ENCODE peak calls at places on chromosomes 4 and X, in four cellular contexts. C, Z, D and W are unnamed samples.

GRCh38 chr4:189124149-189124758 is 816.4 kb upstream of the FRG1 start:
- DNase-seq in C (peak; percentile 65), Z (no peak), D (peak; percentile 40), W (no peak)

GRCh38 chrX:39152106-39152649 is 350.9 kb downstream of the MID1IP1 start:
- DNase-seq in Z (no peak), D (peak; percentile 66), C (peak; percentile 62), W (peak; percentile 16)

GRCh38 chrX:49206543-49206942 is 6.5 kb upstream of the SYP start:
- DNase-seq in C (no peak), D (no peak), Z (no peak), W (no peak)

GRCh38 chr4:10587697-10588096 is 96.9 kb downstream of the CLNK start:
- DNase-seq in C (no peak), Z (no peak), D (no peak), W (no peak)

GRCh38 chr4:152734699-152735050 is 44.9 kb downstream of the TIGD4 start:
- DNase-seq in D (no peak), C (no peak), Z (no peak), W (no peak)

GRCh38 chr4:25628441-25628840 is 27.2 kb upstream of the SLC34A2 start:
- DNase-seq in D (no peak), Z (no peak), C (no peak), W (no peak)

GRCh38 chrX:106170318-106170717 is 2.2 kb downstream of the PWWP3B start:
- DNase-seq in C (peak; percentile 11), Z (no peak), D (no peak), W (no peak)

GRCh38 chr4:1417522-1418390 is 11.5 kb upstream of the NKX1-1 start:
- DNase-seq in C (no peak), D (no peak), Z (no peak), W (peak; percentile 4)

GRCh38 chr4:110487873-110488272 is 11.9 kb downstream of the ENPEP start:
- DNase-seq in Z (no peak), D (no peak), C (peak; percentile 64), W (no peak)

GRCh38 chr4:15729910-15730533 is 27.2 kb downstream of the BST1 start:
- DNase-seq in C (peak; percentile 77), D (no peak), Z (no peak), W (no peak)

GRCh38 chr4:7340553-7341433 is 93.9 kb downstream of the PSAPL1 start:
- DNase-seq in D (no peak), Z (no peak), C (no peak), W (no peak)

GRCh38 chr4:161949941-161950725 is 213.7 kb downstream of the FSTL5 start:
- DNase-seq in D (no peak), C (peak; percentile 22), Z (no peak), W (no peak)

GRCh38 chr4:24645765-24646550 is 61.6 kb upstream of the DHX15 start:
- DNase-seq in C (no peak), Z (no peak), D (no peak), W (no peak)

GRCh38 chr4:150173420-150173819 is 95.2 kb downstream of the DCLK2 start:
- DNase-seq in D (no peak), Z (no peak), C (no peak), W (no peak)

GRCh38 chr4:8181844-8182243 is 17.2 kb upstream of the SH3TC1 start:
- DNase-seq in C (no peak), Z (no peak), D (no peak), W (no peak)

GRCh38 chrX:129653181-129653984 is 1.4 kb downstream of the APLN start:
- DNase-seq in Z (no peak), C (no peak), D (no peak), W (no peak)

GRCh38 chrX:134895785-134896184 is 95.0 kb upstream of the SMIM10 start:
- DNase-seq in D (no peak), C (no peak), Z (no peak), W (no peak)
- TF ChIP-seq CTCF in D (no peak), C (no peak), Z (no peak), W (no peak)

GRCh38 chrX:11678174-11678573 is 12.5 kb upstream of the ARHGAP6 start:
- DNase-seq in D (no peak), Z (no peak), C (peak; percentile 13), W (no peak)
- TF ChIP-seq CTCF in D (peak; percentile 55), Z (no peak), C (peak; percentile 27), W (no peak)

GRCh38 chrX:2928583-2929434 is at the start of gene ARSD:
- DNase-seq in C (peak; percentile 88), D (peak; percentile 88), Z (peak; percentile 95), W (peak; percentile 90)
- TF ChIP-seq CTCF in C (no peak), D (no peak), Z (no peak), W (no peak)

GRCh38 chr4:143082698-143083097 is 102.0 kb upstream of the USP38 start:
- DNase-seq in C (no peak), Z (no peak), D (no peak), W (no peak)
- TF ChIP-seq CTCF in C (no peak), Z (no peak), D (no peak), W (no peak)

GRCh38 chr4:87117051-87117729 is 103.2 kb downstream of the KLHL8 start:
- DNase-seq in Z (no peak), D (no peak), C (peak; percentile 43), W (no peak)

GRCh38 chr4:87116230-87116629 is 104.2 kb downstream of the KLHL8 start:
- DNase-seq in Z (no peak), C (no peak), D (no peak), W (no peak)

GRCh38 chr4:87117730-87118075 is 102.7 kb downstream of the KLHL8 start:
- DNase-seq in Z (no peak), C (no peak), D (no peak), W (no peak)

GRCh38 chr4:87112063-87112462 is 108.4 kb downstream of the KLHL8 start:
- DNase-seq in D (no peak), Z (no peak), C (no peak), W (no peak)

GRCh38 chr4:87114245-87115062 is 106.0 kb downstream of the KLHL8 start:
- DNase-seq in C (peak; percentile 74), D (no peak), Z (no peak), W (no peak)
- TF ChIP-seq CTCF in C (peak; percentile 57), D (no peak), Z (no peak), W (no peak)

GRCh38 chr4:169677150-169677732 is 56.9 kb downstream of the CLCN3 start:
- DNase-seq in C (no peak), D (no peak), Z (no peak), W (no peak)

DNA sequence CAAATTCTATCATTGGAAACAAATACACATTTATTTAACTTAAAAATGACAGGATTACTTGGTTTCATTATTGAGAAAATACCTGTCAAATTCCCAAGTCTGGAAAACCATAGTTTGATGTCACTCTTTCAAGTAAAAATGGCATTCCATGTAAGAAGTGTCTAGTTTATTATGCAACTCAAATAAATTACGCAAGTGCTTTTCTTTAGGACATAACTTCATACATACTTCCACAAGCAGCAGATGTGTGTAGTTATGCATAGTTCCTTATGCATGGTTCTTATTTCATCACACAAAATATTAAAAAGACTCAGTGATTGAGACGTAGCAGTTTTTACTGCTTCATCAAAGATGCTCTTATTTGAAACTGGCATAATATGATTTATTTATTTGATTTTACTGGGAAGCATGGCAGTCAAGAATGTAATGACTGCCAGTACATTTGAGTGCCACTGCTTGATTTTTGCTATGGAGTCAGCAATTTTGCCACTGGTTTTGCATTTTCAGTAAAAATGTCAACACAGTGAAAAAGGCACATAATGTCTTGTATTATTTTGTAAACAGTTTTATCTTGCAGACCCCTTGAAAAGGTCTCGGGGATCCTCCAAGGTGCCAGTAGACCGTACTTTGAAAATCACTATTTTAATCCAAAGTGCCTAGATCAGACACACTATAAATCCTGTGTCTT is 62.1 kb downstream of the CLCN3 start:
- DNase-seq in C (no peak), Z (no peak), D (no peak), W (no peak)
- TF ChIP-seq CTCF in C (no peak), Z (no peak), D (no peak), W (no peak)

GRCh38 chr4:2583517-2583916 is 47.1 kb downstream of the FAM193A start:
- DNase-seq in D (no peak), C (no peak), Z (peak; percentile 43), W (no peak)
- TF ChIP-seq CTCF in D (no peak), C (no peak), Z (no peak), W (no peak)

DNA sequence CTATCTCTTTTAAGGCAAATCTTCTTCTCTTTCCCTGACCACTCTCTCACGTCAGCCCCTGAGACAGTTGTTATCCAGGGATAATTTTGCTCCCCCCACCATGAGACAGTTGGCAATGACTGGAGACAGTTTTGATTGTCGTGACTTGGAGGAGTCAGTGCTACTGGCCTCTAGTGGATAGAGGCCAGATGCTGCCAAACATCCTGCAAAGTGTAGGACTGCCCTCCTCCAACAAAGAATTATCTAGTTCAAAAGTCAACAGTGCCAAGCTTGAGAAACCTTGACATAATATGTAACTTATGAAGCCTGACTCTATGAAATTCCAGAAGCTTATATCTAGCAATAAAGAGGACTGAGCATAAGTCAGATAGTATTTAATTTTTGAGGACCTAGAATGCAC is 502.1 kb upstream of the IGFBP7 start:
- DNase-seq in D (no peak), Z (no peak), C (no peak), W (no peak)
- TF ChIP-seq CTCF in D (no peak), Z (no peak), C (peak; percentile 50), W (no peak)

DNA sequence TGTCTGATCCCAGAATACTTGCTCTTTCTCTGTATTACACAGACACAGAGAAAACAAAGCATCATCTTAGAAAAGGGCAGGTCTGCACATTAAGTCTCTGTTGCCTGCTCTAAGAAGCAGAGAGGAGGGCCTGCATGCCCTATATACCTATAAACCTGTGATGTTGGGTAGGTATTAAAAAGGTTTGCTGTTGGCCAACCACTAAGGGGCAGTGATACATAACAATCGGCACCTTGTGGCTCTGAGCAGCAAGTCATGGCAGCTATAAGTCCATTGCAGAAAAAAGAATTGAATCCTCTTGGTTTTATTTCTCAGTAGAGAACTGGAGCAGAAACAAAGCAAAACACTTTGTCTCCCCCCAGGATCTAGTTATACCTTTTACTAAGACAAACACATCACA is 1364.4 kb downstream of the STIM2 start:
- DNase-seq in C (peak; percentile 75), D (no peak), Z (no peak), W (no peak)
- TF ChIP-seq CTCF in C (peak; percentile 85), D (peak; percentile 64), Z (no peak), W (no peak)

DNA sequence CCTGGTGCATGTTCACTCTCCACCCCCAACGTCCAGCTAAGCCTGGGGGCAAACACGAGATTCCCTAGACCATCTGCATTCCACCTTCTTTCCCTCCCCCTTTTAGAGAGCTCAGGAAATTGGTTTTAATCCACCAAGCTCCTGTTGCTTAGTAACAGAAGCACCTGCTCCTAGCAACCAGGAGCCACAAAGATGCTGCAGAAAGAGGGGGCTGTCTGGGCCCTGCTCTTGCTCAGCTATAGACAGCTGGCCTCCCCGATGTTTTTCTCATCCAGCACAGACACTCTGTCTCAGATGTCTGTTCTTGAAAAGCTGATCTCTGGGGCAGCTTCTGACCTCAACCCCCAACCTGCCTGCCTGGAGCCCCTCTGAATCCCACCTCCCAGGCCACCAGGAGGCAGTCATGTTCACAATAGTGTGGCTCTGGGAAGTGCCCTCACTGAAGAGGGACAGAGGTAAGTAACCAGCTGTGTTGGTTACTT is 71.5 kb downstream of the SLC16A2 start:
- DNase-seq in D (peak; percentile 9), C (peak; percentile 66), Z (no peak), W (no peak)
- TF ChIP-seq CTCF in D (peak; percentile 43), C (peak; percentile 59), Z (no peak), W (no peak)